ENCODE peak calls at places on chromosomes 6 and 20, in four cellular contexts. K, A, O and E are unnamed samples.

GRCh38 chr6:18263561-18264337 is 581 bp downstream of the DEK start:
- DNase-seq in O (peak), A (peak), K (peak), E (peak)

GRCh38 chr6:41071501-41071922 is 644 bp downstream of the OARD1 start:
- DNase-seq in O (no peak), A (no peak), K (no peak), E (no peak)

GRCh38 chr20:62248890-62249560 is 10.7 kb downstream of the OSBPL2 start:
- DNase-seq in K (no peak), O (no peak), A (no peak), E (no peak)

GRCh38 chr6:75101896-75102680 is 103.8 kb downstream of the COL12A1 start:
- DNase-seq in K (no peak), O (no peak), A (no peak), E (no peak)

GRCh38 chr6:125480571-125480970 is 178.8 kb upstream of the HDDC2 start:
- DNase-seq in A (no peak), O (no peak), K (no peak), E (no peak)

GRCh38 chr20:22999756-23000155 is 35.4 kb upstream of the SSTR4 start:
- DNase-seq in A (no peak), O (no peak), K (no peak), E (no peak)

GRCh38 chr6:83192456-83192855 is 609 bp downstream of the PGM3 start:
- DNase-seq in K (no peak), O (no peak), A (no peak), E (no peak)

GRCh38 chr6:54935739-54936138 is 89.2 kb downstream of the FAM83B start:
- DNase-seq in K (no peak), A (no peak), O (no peak), E (no peak)

GRCh38 chr20:37545516-37545915 is 17.8 kb upstream of the BLCAP start:
- DNase-seq in A (no peak), K (no peak), O (no peak), E (no peak)

GRCh38 chr6:29797120-29797519 is 30.5 kb upstream of the HLA-G start:
- DNase-seq in K (no peak), O (no peak), A (no peak), E (no peak)

GRCh38 chr20:13202553-13202952 is 18.5 kb upstream of the ISM1 start:
- DNase-seq in O (no peak), A (no peak), K (no peak), E (no peak)

GRCh38 chr20:23142162-23143050 is 56.3 kb upstream of the CD93 start:
- DNase-seq in K (no peak), O (no peak), A (peak), E (no peak)

GRCh38 chr6:167513763-167514162 is 188.9 kb downstream of the TTLL2 start:
- DNase-seq in A (no peak), K (no peak), O (no peak), E (no peak)

GRCh38 chr6:134605034-134605433 is 287.1 kb upstream of the SGK1 start:
- DNase-seq in O (no peak), K (no peak), A (no peak), E (no peak)

GRCh38 chr6:4358414-4359107 is 223.2 kb upstream of the ECI2 start:
- DNase-seq in A (peak), O (peak), K (peak), E (peak)

GRCh38 chr6:75223461-75223860 is 17.6 kb upstream of the COL12A1 start:
- DNase-seq in K (no peak), A (no peak), O (no peak), E (no peak)

GRCh38 chr20:25057234-25058050 is 497 bp downstream of the ACSS1 start:
- DNase-seq in A (peak), K (peak), O (peak), E (peak)

GRCh38 chr6:5295612-5296011 is 34.3 kb downstream of the FARS2 start:
- DNase-seq in O (no peak), A (no peak), K (no peak), E (no peak)

GRCh38 chr20:31811198-31811597 is 8.0 kb upstream of the MYLK2 start:
- DNase-seq in A (no peak), K (no peak), O (no peak), E (no peak)

GRCh38 chr6:45929421-45930361 is 86.0 kb downstream of the CLIC5 start:
- DNase-seq in O (no peak), A (no peak), K (no peak), E (no peak)

GRCh38 chr6:79134699-79135474 is 56.8 kb upstream of the PHIP start:
- DNase-seq in O (no peak), A (no peak), K (no peak), E (no peak)

GRCh38 chr6:89818977-89819335 is 638 bp downstream of the MDN1 start:
- DNase-seq in K (no peak), A (no peak), O (peak), E (no peak)

GRCh38 chr6:28816909-28817807 is 106.6 kb downstream of the TRIM27 start:
- DNase-seq in K (no peak), A (no peak), O (no peak), E (no peak)

GRCh38 chr6:41153992-41154625 is at the start of gene TREML1:
- DNase-seq in K (no peak), A (no peak), O (no peak), E (no peak)

GRCh38 chr6:18415207-18415606 is 28.1 kb downstream of the RNF144B start:
- DNase-seq in K (no peak), O (no peak), A (no peak), E (no peak)